ENCODE peak calls at places on chromosome 7, in six cellular contexts. B, P, U, A, Y and S are unnamed samples.

GRCh38 chr7:102891693-102892261 is 21.0 kb upstream of the LRRC17 start:
- DNase-seq in B (no peak), P (peak), U (no peak), A (no peak), Y (no peak), S (peak)

GRCh38 chr7:30790391-30790790 is 19.2 kb downstream of the MINDY4 start:
- DNase-seq in B (no peak), P (no peak), U (no peak), A (no peak), Y (no peak), S (no peak)

GRCh38 chr7:76428868-76429805 is 4.4 kb downstream of the ZP3 start:
- DNase-seq in B (no peak), P (peak), U (no peak), A (no peak), Y (no peak), S (peak)

GRCh38 chr7:129829677-129830631 is 122.8 kb downstream of the UBE2H start:
- DNase-seq in B (no peak), P (peak), U (peak), A (no peak), Y (peak), S (peak)

GRCh38 chr7:123748171-123748733 is 551 bp downstream of the WASL start:
- DNase-seq in B (no peak), P (peak), U (peak), A (peak), Y (no peak), S (peak)

GRCh38 chr7:80584778-80585177 is 53.7 kb upstream of the CD36 start:
- DNase-seq in B (peak), P (peak), U (no peak), A (no peak), Y (no peak), S (peak)

GRCh38 chr7:20598479-20599419 is 16.7 kb upstream of the ABCB5 start:
- DNase-seq in B (peak), P (peak), U (peak), A (no peak), Y (peak), S (peak)

GRCh38 chr7:24956021-24956420 is 24.0 kb downstream of the OSBPL3 start:
- DNase-seq in B (no peak), P (no peak), U (no peak), A (no peak), Y (no peak), S (no peak)

GRCh38 chr7:132580277-132580676 is 4.0 kb upstream of the PLXNA4 start:
- DNase-seq in B (no peak), P (peak), U (no peak), A (no peak), Y (no peak), S (no peak)

GRCh38 chr7:140059288-140060242 is 3.2 kb downstream of the PARP12 start:
- DNase-seq in B (peak), P (peak), U (no peak), A (peak), Y (no peak), S (peak)

GRCh38 chr7:129721139-129721538 is 109.6 kb downstream of the NRF1 start:
- DNase-seq in B (no peak), P (peak), U (no peak), A (no peak), Y (no peak), S (peak)

GRCh38 chr7:107870427-107871000 is 20.5 kb upstream of the DLD start:
- DNase-seq in B (no peak), P (no peak), U (no peak), A (no peak), Y (no peak), S (no peak)

GRCh38 chr7:27156508-27156898 is at the start of gene HOXA7:
- DNase-seq in B (no peak), P (peak), U (no peak), A (no peak), Y (no peak), S (no peak)

GRCh38 chr7:92639213-92639896 is 49.2 kb upstream of the FAM133B start:
- DNase-seq in B (no peak), P (no peak), U (no peak), A (no peak), Y (no peak), S (no peak)

GRCh38 chr7:98567979-98568378 is 49.1 kb upstream of the NPTX2 start:
- DNase-seq in B (no peak), P (no peak), U (no peak), A (no peak), Y (no peak), S (no peak)

GRCh38 chr7:94389381-94389780 is 5.3 kb upstream of the COL1A2 start:
- DNase-seq in B (no peak), P (no peak), U (no peak), A (no peak), Y (no peak), S (no peak)

GRCh38 chr7:50156163-50156562 is 63.1 kb upstream of the ZPBP start:
- DNase-seq in B (no peak), P (no peak), U (no peak), A (no peak), Y (no peak), S (no peak)

GRCh38 chr7:19872094-19872493 is 98.7 kb upstream of the TMEM196 start:
- DNase-seq in B (no peak), P (no peak), U (no peak), A (no peak), Y (no peak), S (no peak)

GRCh38 chr7:36638586-36639265 is 85.6 kb downstream of the AOAH start:
- DNase-seq in B (no peak), P (no peak), U (no peak), A (no peak), Y (no peak), S (no peak)

GRCh38 chr7:135300913-135301765 is 67.5 kb downstream of the STRA8 start:
- DNase-seq in B (no peak), P (no peak), U (no peak), A (no peak), Y (no peak), S (no peak)

GRCh38 chr7:117715784-117716445 is 157.3 kb downstream of the CTTNBP2 start:
- DNase-seq in B (peak), P (peak), U (peak), A (no peak), Y (peak), S (peak)

GRCh38 chr7:46212425-46213153 is 291.5 kb upstream of the IGFBP3 start:
- DNase-seq in B (no peak), P (no peak), U (no peak), A (no peak), Y (no peak), S (no peak)

GRCh38 chr7:116956515-116956804 is 3.2 kb downstream of the ST7 start:
- DNase-seq in B (no peak), P (no peak), U (no peak), A (no peak), Y (no peak), S (no peak)

GRCh38 chr7:82729172-82730030 is 285.8 kb upstream of the CACNA2D1 start:
- DNase-seq in B (no peak), P (peak), U (no peak), A (no peak), Y (no peak), S (peak)